ENCODE peak calls at places on chromosomes 16 and 17, in eight cellular contexts. One of them, this sample, is unnamed.

GRCh38 chr17:73304971-73305786 is 6.6 kb downstream of the CDC42EP4 start:
- DNase-seq in pancreas: no peak
- DNase-seq in CD8-positive, alpha-beta T cell: no peak
- DNase-seq in Karpas-422: no peak
- DNase-seq in brain microvascular endothelial cell: peak
- DNase-seq in left ventricle myocardium inferior: peak
- DNase-seq in psoas muscle: peak
- DNase-seq in breast epithelium: no peak
- DNase-seq in this sample: no peak

GRCh38 chr16:70561623-70562022 is 38.0 kb downstream of the SF3B3 start:
- DNase-seq in pancreas: no peak
- DNase-seq in CD8-positive, alpha-beta T cell: no peak
- DNase-seq in Karpas-422: no peak
- DNase-seq in brain microvascular endothelial cell: no peak
- DNase-seq in left ventricle myocardium inferior: no peak
- DNase-seq in psoas muscle: no peak
- DNase-seq in breast epithelium: peak
- DNase-seq in this sample: no peak

GRCh38 chr17:53516643-53517042 is 306.1 kb upstream of the KIF2B start:
- DNase-seq in pancreas: no peak
- DNase-seq in CD8-positive, alpha-beta T cell: no peak
- DNase-seq in Karpas-422: no peak
- DNase-seq in brain microvascular endothelial cell: no peak
- DNase-seq in left ventricle myocardium inferior: no peak
- DNase-seq in psoas muscle: no peak
- DNase-seq in breast epithelium: no peak
- DNase-seq in this sample: no peak

GRCh38 chr17:72004476-72005331 is 116.1 kb upstream of the SOX9 start:
- DNase-seq in pancreas: no peak
- DNase-seq in CD8-positive, alpha-beta T cell: no peak
- DNase-seq in Karpas-422: no peak
- DNase-seq in brain microvascular endothelial cell: no peak
- DNase-seq in left ventricle myocardium inferior: no peak
- DNase-seq in psoas muscle: no peak
- DNase-seq in breast epithelium: no peak
- DNase-seq in this sample: no peak

GRCh38 chr16:68084504-68085258 is 489 bp upstream of the NFATC3 start:
- DNase-seq in pancreas: peak
- DNase-seq in CD8-positive, alpha-beta T cell: peak
- DNase-seq in Karpas-422: peak
- DNase-seq in brain microvascular endothelial cell: peak
- DNase-seq in left ventricle myocardium inferior: peak
- DNase-seq in psoas muscle: peak
- DNase-seq in breast epithelium: peak
- DNase-seq in this sample: peak

GRCh38 chr17:8006836-8007680 is 4.6 kb downstream of the GUCY2D start:
- DNase-seq in pancreas: no peak
- DNase-seq in CD8-positive, alpha-beta T cell: no peak
- DNase-seq in Karpas-422: no peak
- DNase-seq in brain microvascular endothelial cell: no peak
- DNase-seq in left ventricle myocardium inferior: no peak
- DNase-seq in psoas muscle: no peak
- DNase-seq in breast epithelium: no peak
- DNase-seq in this sample: no peak

GRCh38 chr16:69566437-69567030 is 768 bp downstream of the NFAT5 start:
- DNase-seq in pancreas: peak
- DNase-seq in CD8-positive, alpha-beta T cell: peak
- DNase-seq in Karpas-422: peak
- DNase-seq in brain microvascular endothelial cell: peak
- DNase-seq in left ventricle myocardium inferior: peak
- DNase-seq in psoas muscle: peak
- DNase-seq in breast epithelium: peak
- DNase-seq in this sample: no peak

GRCh38 chr16:66486773-66487579 is 59.9 kb downstream of the BEAN1 start:
- DNase-seq in pancreas: no peak
- DNase-seq in CD8-positive, alpha-beta T cell: no peak
- DNase-seq in Karpas-422: no peak
- DNase-seq in brain microvascular endothelial cell: peak
- DNase-seq in left ventricle myocardium inferior: no peak
- DNase-seq in psoas muscle: no peak
- DNase-seq in breast epithelium: peak
- DNase-seq in this sample: no peak

GRCh38 chr17:17822189-17822978 is 14.4 kb downstream of the SREBF1 start:
- DNase-seq in pancreas: peak
- DNase-seq in CD8-positive, alpha-beta T cell: no peak
- DNase-seq in Karpas-422: no peak
- DNase-seq in brain microvascular endothelial cell: peak
- DNase-seq in left ventricle myocardium inferior: peak
- DNase-seq in psoas muscle: peak
- DNase-seq in breast epithelium: no peak
- DNase-seq in this sample: no peak

GRCh38 chr16:52439171-52439701 is 107.7 kb downstream of the TOX3 start:
- DNase-seq in pancreas: no peak
- DNase-seq in CD8-positive, alpha-beta T cell: no peak
- DNase-seq in Karpas-422: no peak
- DNase-seq in brain microvascular endothelial cell: no peak
- DNase-seq in left ventricle myocardium inferior: no peak
- DNase-seq in psoas muscle: no peak
- DNase-seq in breast epithelium: no peak
- DNase-seq in this sample: no peak

GRCh38 chr16:51538707-51539604 is 387.9 kb upstream of the SALL1 start:
- DNase-seq in pancreas: no peak
- DNase-seq in CD8-positive, alpha-beta T cell: no peak
- DNase-seq in Karpas-422: no peak
- DNase-seq in brain microvascular endothelial cell: peak
- DNase-seq in left ventricle myocardium inferior: no peak
- DNase-seq in psoas muscle: no peak
- DNase-seq in breast epithelium: no peak
- DNase-seq in this sample: no peak

GRCh38 chr17:5584971-5585794 is 874 bp upstream of the NLRP1 start:
- DNase-seq in pancreas: no peak
- DNase-seq in CD8-positive, alpha-beta T cell: no peak
- DNase-seq in Karpas-422: peak
- DNase-seq in brain microvascular endothelial cell: no peak
- DNase-seq in left ventricle myocardium inferior: peak
- DNase-seq in psoas muscle: no peak
- DNase-seq in breast epithelium: no peak
- DNase-seq in this sample: no peak

GRCh38 chr17:43906951-43907424 is 348 bp downstream of the MPP2 start:
- DNase-seq in pancreas: no peak
- DNase-seq in CD8-positive, alpha-beta T cell: peak
- DNase-seq in Karpas-422: no peak
- DNase-seq in brain microvascular endothelial cell: no peak
- DNase-seq in left ventricle myocardium inferior: no peak
- DNase-seq in psoas muscle: no peak
- DNase-seq in breast epithelium: no peak
- DNase-seq in this sample: no peak

GRCh38 chr17:20291853-20292252 is 175.5 kb downstream of the LGALS9B start:
- DNase-seq in pancreas: no peak
- DNase-seq in CD8-positive, alpha-beta T cell: no peak
- DNase-seq in Karpas-422: no peak
- DNase-seq in brain microvascular endothelial cell: no peak
- DNase-seq in left ventricle myocardium inferior: no peak
- DNase-seq in psoas muscle: no peak
- DNase-seq in breast epithelium: no peak
- DNase-seq in this sample: no peak

GRCh38 chr17:76278952-76279741 is 14.0 kb downstream of the UBALD2 start:
- DNase-seq in pancreas: peak
- DNase-seq in CD8-positive, alpha-beta T cell: peak
- DNase-seq in Karpas-422: peak
- DNase-seq in brain microvascular endothelial cell: peak
- DNase-seq in left ventricle myocardium inferior: peak
- DNase-seq in psoas muscle: peak
- DNase-seq in breast epithelium: peak
- DNase-seq in this sample: peak

GRCh38 chr16:77317059-77317458 is 117.8 kb downstream of the ADAMTS18 start:
- DNase-seq in pancreas: no peak
- DNase-seq in CD8-positive, alpha-beta T cell: no peak
- DNase-seq in Karpas-422: no peak
- DNase-seq in brain microvascular endothelial cell: no peak
- DNase-seq in left ventricle myocardium inferior: no peak
- DNase-seq in psoas muscle: no peak
- DNase-seq in breast epithelium: no peak
- DNase-seq in this sample: no peak

GRCh38 chr16:66295761-66296546 is 70.5 kb upstream of the CDH5 start:
- DNase-seq in pancreas: no peak
- DNase-seq in CD8-positive, alpha-beta T cell: peak
- DNase-seq in Karpas-422: no peak
- DNase-seq in brain microvascular endothelial cell: no peak
- DNase-seq in left ventricle myocardium inferior: no peak
- DNase-seq in psoas muscle: no peak
- DNase-seq in breast epithelium: no peak
- DNase-seq in this sample: no peak

GRCh38 chr17:66348605-66349165 is 46.3 kb downstream of the PRKCA start:
- DNase-seq in pancreas: no peak
- DNase-seq in CD8-positive, alpha-beta T cell: no peak
- DNase-seq in Karpas-422: no peak
- DNase-seq in brain microvascular endothelial cell: peak
- DNase-seq in left ventricle myocardium inferior: no peak
- DNase-seq in psoas muscle: no peak
- DNase-seq in breast epithelium: no peak
- DNase-seq in this sample: no peak

GRCh38 chr16:65667013-65667578 is 545.2 kb upstream of the CDH11 start:
- DNase-seq in pancreas: no peak
- DNase-seq in CD8-positive, alpha-beta T cell: no peak
- DNase-seq in Karpas-422: peak
- DNase-seq in brain microvascular endothelial cell: peak
- DNase-seq in left ventricle myocardium inferior: no peak
- DNase-seq in psoas muscle: no peak
- DNase-seq in breast epithelium: no peak
- DNase-seq in this sample: no peak

GRCh38 chr17:70256751-70257150 is 87.4 kb downstream of the KCNJ2 start:
- DNase-seq in pancreas: no peak
- DNase-seq in CD8-positive, alpha-beta T cell: no peak
- DNase-seq in Karpas-422: no peak
- DNase-seq in brain microvascular endothelial cell: no peak
- DNase-seq in left ventricle myocardium inferior: no peak
- DNase-seq in psoas muscle: no peak
- DNase-seq in breast epithelium: no peak
- DNase-seq in this sample: no peak

GRCh38 chr17:65134035-65134434 is 3.1 kb upstream of the RGS9 start:
- DNase-seq in pancreas: no peak
- DNase-seq in CD8-positive, alpha-beta T cell: no peak
- DNase-seq in Karpas-422: no peak
- DNase-seq in brain microvascular endothelial cell: no peak
- DNase-seq in left ventricle myocardium inferior: no peak
- DNase-seq in psoas muscle: no peak
- DNase-seq in breast epithelium: no peak
- DNase-seq in this sample: no peak
- H3K4me3 ChIP-seq in pancreas: no peak
- H3K4me3 ChIP-seq in CD8-positive, alpha-beta T cell: no peak
- H3K4me3 ChIP-seq in Karpas-422: no peak
- H3K4me3 ChIP-seq in brain microvascular endothelial cell: no peak
- H3K4me3 ChIP-seq in left ventricle myocardium inferior: no peak
- H3K4me3 ChIP-seq in psoas muscle: no peak
- H3K4me3 ChIP-seq in breast epithelium: no peak
- H3K4me3 ChIP-seq in this sample: no peak

GRCh38 chr17:45226620-45227019 is 4.9 kb downstream of the FMNL1 start:
- DNase-seq in pancreas: peak
- DNase-seq in CD8-positive, alpha-beta T cell: no peak
- DNase-seq in Karpas-422: no peak
- DNase-seq in brain microvascular endothelial cell: no peak
- DNase-seq in left ventricle myocardium inferior: no peak
- DNase-seq in psoas muscle: no peak
- DNase-seq in breast epithelium: no peak
- DNase-seq in this sample: no peak

GRCh38 chr17:45225051-45225700 is 3.5 kb downstream of the FMNL1 start:
- DNase-seq in pancreas: peak
- DNase-seq in CD8-positive, alpha-beta T cell: peak
- DNase-seq in Karpas-422: no peak
- DNase-seq in brain microvascular endothelial cell: no peak
- DNase-seq in left ventricle myocardium inferior: no peak
- DNase-seq in psoas muscle: no peak
- DNase-seq in breast epithelium: no peak
- DNase-seq in this sample: no peak

GRCh38 chr17:45224671-45225050 is 3.0 kb downstream of the FMNL1 start:
- DNase-seq in pancreas: no peak
- DNase-seq in CD8-positive, alpha-beta T cell: peak
- DNase-seq in Karpas-422: no peak
- DNase-seq in brain microvascular endothelial cell: no peak
- DNase-seq in left ventricle myocardium inferior: no peak
- DNase-seq in psoas muscle: no peak
- DNase-seq in breast epithelium: no peak
- DNase-seq in this sample: no peak

GRCh38 chr17:45227101-45227591 is 5.5 kb downstream of the FMNL1 start:
- DNase-seq in pancreas: peak
- DNase-seq in CD8-positive, alpha-beta T cell: peak
- DNase-seq in Karpas-422: no peak
- DNase-seq in brain microvascular endothelial cell: no peak
- DNase-seq in left ventricle myocardium inferior: no peak
- DNase-seq in psoas muscle: no peak
- DNase-seq in breast epithelium: no peak
- DNase-seq in this sample: no peak

GRCh38 chr17:45225964-45226530 is 4.4 kb downstream of the FMNL1 start:
- DNase-seq in pancreas: peak
- DNase-seq in CD8-positive, alpha-beta T cell: peak
- DNase-seq in Karpas-422: peak
- DNase-seq in brain microvascular endothelial cell: no peak
- DNase-seq in left ventricle myocardium inferior: peak
- DNase-seq in psoas muscle: peak
- DNase-seq in breast epithelium: peak
- DNase-seq in this sample: no peak
- H3K27ac ChIP-seq in pancreas: peak
- H3K27ac ChIP-seq in CD8-positive, alpha-beta T cell: peak
- H3K27ac ChIP-seq in Karpas-422: no peak
- H3K27ac ChIP-seq in brain microvascular endothelial cell: no peak
- H3K27ac ChIP-seq in left ventricle myocardium inferior: peak
- H3K27ac ChIP-seq in psoas muscle: no peak
- H3K27ac ChIP-seq in breast epithelium: peak
- H3K27ac ChIP-seq in this sample: no peak

DNA sequence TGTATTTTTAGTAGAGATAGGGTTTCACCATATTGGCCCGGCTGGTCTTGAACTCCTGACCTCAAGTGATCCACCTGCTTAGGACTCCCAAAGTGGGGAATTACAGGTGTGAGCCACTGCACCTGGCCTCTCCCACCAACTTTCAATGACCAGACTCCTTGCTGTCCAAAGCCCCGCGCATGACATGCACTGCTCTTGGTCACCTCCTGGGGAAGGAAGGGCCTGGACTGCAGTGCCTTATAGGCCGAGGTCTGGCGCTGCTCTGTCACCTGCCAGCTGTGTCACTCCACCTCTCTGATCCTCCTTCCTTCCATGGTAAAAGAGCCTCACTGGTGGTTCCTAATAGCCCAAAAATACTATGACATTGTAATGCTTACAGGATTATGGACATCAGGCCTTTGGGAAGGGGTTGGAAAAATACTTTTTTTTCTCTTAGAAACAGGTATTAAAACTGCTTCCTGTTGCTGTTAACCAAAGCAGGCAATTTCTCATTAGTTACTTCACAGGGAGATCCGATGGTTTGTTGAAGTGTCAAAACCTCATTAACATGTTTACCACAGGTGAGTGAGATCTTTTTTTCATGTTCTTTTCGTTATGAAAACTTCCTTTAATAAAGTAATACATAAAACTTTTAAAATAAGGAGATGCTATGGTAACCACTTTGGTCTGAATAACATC is 35.4 kb downstream of the GRB7 start:
- DNase-seq in pancreas: no peak
- DNase-seq in CD8-positive, alpha-beta T cell: no peak
- DNase-seq in Karpas-422: peak
- DNase-seq in brain microvascular endothelial cell: no peak
- DNase-seq in left ventricle myocardium inferior: no peak
- DNase-seq in psoas muscle: no peak
- DNase-seq in breast epithelium: no peak
- DNase-seq in this sample: no peak
- H3K4me3 ChIP-seq in pancreas: no peak
- H3K4me3 ChIP-seq in CD8-positive, alpha-beta T cell: peak
- H3K4me3 ChIP-seq in Karpas-422: peak
- H3K4me3 ChIP-seq in brain microvascular endothelial cell: no peak
- H3K4me3 ChIP-seq in left ventricle myocardium inferior: no peak
- H3K4me3 ChIP-seq in psoas muscle: no peak
- H3K4me3 ChIP-seq in breast epithelium: no peak
- H3K4me3 ChIP-seq in this sample: no peak

GRCh38 chr17:42407289-42407836 is 15.7 kb downstream of the CAVIN1 start:
- DNase-seq in pancreas: peak
- DNase-seq in CD8-positive, alpha-beta T cell: peak
- DNase-seq in Karpas-422: peak
- DNase-seq in brain microvascular endothelial cell: no peak
- DNase-seq in left ventricle myocardium inferior: peak
- DNase-seq in psoas muscle: peak
- DNase-seq in breast epithelium: peak
- DNase-seq in this sample: no peak
- H3K27ac ChIP-seq in pancreas: peak
- H3K27ac ChIP-seq in CD8-positive, alpha-beta T cell: no peak
- H3K27ac ChIP-seq in Karpas-422: no peak
- H3K27ac ChIP-seq in brain microvascular endothelial cell: no peak
- H3K27ac ChIP-seq in left ventricle myocardium inferior: peak
- H3K27ac ChIP-seq in psoas muscle: peak
- H3K27ac ChIP-seq in breast epithelium: peak
- H3K27ac ChIP-seq in this sample: no peak

This sample was measured in iPS DF 6.9.